ENCODE peak calls at places on chromosomes 7 and 10, in seven cellular contexts. D is H9, I is IMR-90, U is neuronal stem cell, F is H1, X is mesenchymal stem cell, L is trophoblast cell. V is an unnamed sample.

GRCh38 chr7:139494835-139495568 is 11.5 kb upstream of the KLRG2 start:
- DNase-seq in D (no peak), I (no peak), U (no peak), F (no peak), X (no peak), L (no peak), V (no peak)

GRCh38 chr7:150966002-150966401 is 12.1 kb downstream of the KCNH2 start:
- DNase-seq in D (peak), I (no peak), U (no peak), F (no peak), X (peak), L (no peak), V (peak)

GRCh38 chr10:119131512-119132240 is 27.8 kb downstream of the DENND10 start:
- DNase-seq in D (no peak), I (peak), U (no peak), F (no peak), X (peak), L (no peak), V (no peak)

GRCh38 chr7:39746162-39746782 is 122.9 kb downstream of the RALA start:
- DNase-seq in D (peak), I (peak), U (peak), F (peak), X (peak), L (peak), V (peak)

GRCh38 chr7:25840209-25840792 is 311.7 kb upstream of the NFE2L3 start:
- DNase-seq in D (no peak), I (no peak), U (no peak), F (no peak), X (peak), L (no peak), V (no peak)

GRCh38 chr10:63976538-63976937 is 455.3 kb downstream of the REEP3 start:
- DNase-seq in D (peak), I (peak), U (peak), F (peak), X (peak), L (peak), V (peak)

GRCh38 chr7:135337506-135337905 is 103.9 kb downstream of the STRA8 start:
- DNase-seq in D (no peak), I (no peak), U (no peak), F (no peak), X (no peak), L (no peak), V (no peak)

GRCh38 chr10:98481418-98481945 is 34.7 kb upstream of the HPS1 start:
- DNase-seq in D (no peak), I (no peak), U (no peak), F (no peak), X (peak), L (no peak), V (no peak)

GRCh38 chr7:71539615-71540014 is 407.7 kb downstream of the GALNT17 start:
- DNase-seq in D (no peak), I (no peak), U (no peak), F (no peak), X (no peak), L (no peak), V (no peak)

GRCh38 chr7:144820557-144820956 is 15.3 kb downstream of the TPK1 start:
- DNase-seq in D (no peak), I (no peak), U (no peak), F (no peak), X (no peak), L (no peak), V (no peak)

GRCh38 chr7:45347804-45348203 is 190.2 kb downstream of the RAMP3 start:
- DNase-seq in D (no peak), I (peak), U (no peak), F (no peak), X (no peak), L (peak), V (peak)

GRCh38 chr10:124649209-124649608 is 95.0 kb downstream of the FAM53B start:
- DNase-seq in D (no peak), I (no peak), U (no peak), F (no peak), X (peak), L (no peak), V (no peak)

GRCh38 chr7:99244942-99245341 is 27.7 kb upstream of the MYH16 start:
- DNase-seq in D (no peak), I (peak), U (no peak), F (no peak), X (no peak), L (no peak), V (no peak)

GRCh38 chr7:94303736-94304135 is 91.0 kb upstream of the COL1A2 start:
- DNase-seq in D (no peak), I (peak), U (no peak), F (no peak), X (peak), L (no peak), V (no peak)

GRCh38 chr7:97024209-97025129 is at the start of gene DLX5:
- DNase-seq in D (peak), I (peak), U (peak), F (peak), X (no peak), L (peak), V (peak)

GRCh38 chr10:46546591-46547330 is 9.7 kb downstream of the GPRIN2 start:
- DNase-seq in D (peak), I (no peak), U (no peak), F (peak), X (no peak), L (no peak), V (no peak)

GRCh38 chr10:93745411-93746065 is 12.2 kb upstream of the LGI1 start:
- DNase-seq in D (peak), I (no peak), U (peak), F (peak), X (peak), L (no peak), V (peak)

GRCh38 chr7:132783824-132784223 is 207.6 kb upstream of the PLXNA4 start:
- DNase-seq in D (no peak), I (peak), U (no peak), F (peak), X (peak), L (peak), V (peak)

GRCh38 chr7:50795253-50795652 is 12.6 kb upstream of the GRB10 start:
- DNase-seq in D (no peak), I (no peak), U (no peak), F (no peak), X (no peak), L (no peak), V (no peak)

GRCh38 chr10:77351386-77351785 is 286.2 kb downstream of the KCNMA1 start:
- DNase-seq in D (no peak), I (peak), U (no peak), F (no peak), X (peak), L (no peak), V (no peak)

GRCh38 chr10:51063659-51064535 is 10.4 kb upstream of the PRKG1 start:
- DNase-seq in D (no peak), I (peak), U (no peak), F (no peak), X (peak), L (no peak), V (peak)

GRCh38 chr10:49325916-49326783 is 27.2 kb downstream of the C10orf71 start:
- DNase-seq in D (no peak), I (no peak), U (no peak), F (peak), X (no peak), L (no peak), V (no peak)

GRCh38 chr7:91512958-91513357 is 248.7 kb downstream of the FZD1 start:
- DNase-seq in D (no peak), I (no peak), U (no peak), F (no peak), X (peak), L (peak), V (peak)

GRCh38 chr7:20140278-20141058 is 76.7 kb downstream of the MACC1 start:
- DNase-seq in D (no peak), I (no peak), U (no peak), F (no peak), X (no peak), L (no peak), V (no peak)

GRCh38 chr7:75993689-75994387 is 557 bp downstream of the TMEM120A start:
- DNase-seq in D (peak), I (peak), U (peak), F (peak), X (peak), L (peak), V (peak)

GRCh38 chr7:127689194-127689772 is 37.3 kb downstream of the SND1 start:
- DNase-seq in D (no peak), I (no peak), U (no peak), F (no peak), X (no peak), L (no peak), V (no peak)

GRCh38 chr7:137810248-137810647 is 36.5 kb downstream of the DGKI start:
- DNase-seq in D (no peak), I (no peak), U (no peak), F (no peak), X (no peak), L (no peak), V (no peak)

GRCh38 chr10:74153123-74153522 is 2.1 kb downstream of the ADK start:
- DNase-seq in D (no peak), I (peak), U (no peak), F (no peak), X (peak), L (peak), V (peak)

GRCh38 chr7:1579481-1580421 is 9.9 kb upstream of the PSMG3 start:
- DNase-seq in D (peak), I (peak), U (peak), F (peak), X (peak), L (peak), V (peak)

GRCh38 chr10:16653223-16653622 is 131.5 kb upstream of the C1QL3 start:
- DNase-seq in D (no peak), I (no peak), U (no peak), F (no peak), X (no peak), L (no peak), V (no peak)

GRCh38 chr10:24826022-24826421 is 102.3 kb upstream of the ARHGAP21 start:
- DNase-seq in D (no peak), I (peak), U (no peak), F (no peak), X (peak), L (no peak), V (no peak)

GRCh38 chr7:2734761-2735571 is 47.0 kb downstream of the AMZ1 start:
- DNase-seq in D (no peak), I (no peak), U (no peak), F (no peak), X (peak), L (no peak), V (no peak)

GRCh38 chr7:18858232-18858631 is 259.2 kb downstream of the TWIST1 start:
- DNase-seq in D (no peak), I (no peak), U (no peak), F (no peak), X (no peak), L (no peak), V (no peak)

GRCh38 chr7:50474382-50475155 is 24.4 kb upstream of the FIGNL1 start:
- DNase-seq in D (no peak), I (no peak), U (no peak), F (no peak), X (no peak), L (peak), V (no peak)

GRCh38 chr10:130878131-130878530 is 433.4 kb downstream of the TCERG1L start:
- DNase-seq in D (no peak), I (no peak), U (no peak), F (no peak), X (no peak), L (no peak), V (no peak)

GRCh38 chr7:2116903-2117680 is 115.7 kb downstream of the MAD1L1 start:
- DNase-seq in D (no peak), I (peak), U (no peak), F (no peak), X (no peak), L (no peak), V (no peak)

GRCh38 chr7:92763636-92764423 is 72.5 kb downstream of the CDK6 start:
- DNase-seq in D (peak), I (peak), U (no peak), F (peak), X (peak), L (peak), V (peak)

DNA sequence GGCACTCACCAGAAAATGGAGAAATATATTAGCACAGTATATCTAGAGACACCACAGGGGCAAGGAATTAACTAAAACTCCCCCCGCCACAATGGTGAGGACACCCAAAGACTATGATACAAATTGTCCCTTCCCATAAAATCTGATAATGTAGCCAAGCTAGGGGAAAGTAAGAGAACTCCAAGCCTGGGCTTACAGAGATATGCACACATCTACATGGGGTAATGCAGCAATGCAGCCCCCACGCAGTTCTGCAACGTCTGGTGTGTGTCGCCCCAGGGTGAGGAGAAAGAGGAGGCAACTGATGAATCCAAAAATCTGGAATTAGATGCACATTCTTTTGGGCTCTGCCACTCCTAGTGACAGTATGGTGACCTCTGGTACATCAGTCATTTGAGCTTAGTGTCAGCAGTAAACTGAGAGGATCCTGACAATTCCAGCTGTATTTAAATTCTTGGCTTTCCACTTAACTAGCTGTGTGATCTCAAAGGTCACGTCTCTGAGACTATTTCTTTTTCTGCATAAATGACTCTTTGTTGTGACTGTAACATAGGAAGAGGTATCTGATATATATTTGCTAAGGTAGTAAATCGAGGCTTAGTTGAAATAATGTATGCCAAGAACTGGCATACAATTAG is 51.6 kb downstream of the PIP4K2A start:
- DNase-seq in D (no peak), I (no peak), U (no peak), F (no peak), X (no peak), L (no peak), V (no peak)
- H3K23ac ChIP-seq in D (no peak), I (no peak), U (no peak), F (no peak), X (no peak), L (no peak), V (no peak)

GRCh38 chr10:14904864-14905263 is 26.2 kb downstream of the SUV39H2 start:
- DNase-seq in D (no peak), I (no peak), U (no peak), F (no peak), X (no peak), L (no peak), V (no peak)

GRCh38 chr10:14906765-14907164 is 28.1 kb downstream of the SUV39H2 start:
- DNase-seq in D (no peak), I (no peak), U (no peak), F (no peak), X (no peak), L (no peak), V (no peak)

GRCh38 chr10:14909101-14909500 is 30.4 kb downstream of the SUV39H2 start:
- DNase-seq in D (no peak), I (no peak), U (no peak), F (no peak), X (no peak), L (no peak), V (no peak)

GRCh38 chr10:14905890-14906289 is 27.2 kb downstream of the SUV39H2 start:
- DNase-seq in D (no peak), I (no peak), U (no peak), F (no peak), X (no peak), L (no peak), V (no peak)

DNA sequence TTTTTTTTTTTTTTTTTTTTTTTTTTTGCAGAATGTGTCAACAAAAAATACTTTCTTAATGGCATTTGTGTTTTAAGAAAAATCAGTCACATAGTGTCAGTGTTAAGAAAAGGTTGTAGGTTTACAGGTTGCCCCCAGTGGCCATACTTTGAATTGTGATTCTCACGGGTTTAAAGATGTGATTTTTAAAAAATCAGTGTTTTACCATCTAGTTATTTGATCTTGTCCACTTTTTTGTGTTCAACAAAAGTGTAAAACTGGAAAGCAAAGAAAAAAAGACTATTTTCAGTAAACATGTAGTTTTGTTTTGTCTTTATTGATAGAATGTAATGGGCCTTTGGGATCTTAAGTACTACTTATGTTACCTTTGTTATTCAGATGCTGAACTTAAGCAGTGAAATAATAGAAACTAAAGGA is 25.7 kb downstream of the SUV39H2 start:
- DNase-seq in D (no peak), I (peak), U (no peak), F (no peak), X (peak), L (peak), V (peak)
- H4K8ac ChIP-seq in D (no peak), I (no peak), U (no peak), F (no peak), X (no peak), L (no peak), V (no peak)

DNA sequence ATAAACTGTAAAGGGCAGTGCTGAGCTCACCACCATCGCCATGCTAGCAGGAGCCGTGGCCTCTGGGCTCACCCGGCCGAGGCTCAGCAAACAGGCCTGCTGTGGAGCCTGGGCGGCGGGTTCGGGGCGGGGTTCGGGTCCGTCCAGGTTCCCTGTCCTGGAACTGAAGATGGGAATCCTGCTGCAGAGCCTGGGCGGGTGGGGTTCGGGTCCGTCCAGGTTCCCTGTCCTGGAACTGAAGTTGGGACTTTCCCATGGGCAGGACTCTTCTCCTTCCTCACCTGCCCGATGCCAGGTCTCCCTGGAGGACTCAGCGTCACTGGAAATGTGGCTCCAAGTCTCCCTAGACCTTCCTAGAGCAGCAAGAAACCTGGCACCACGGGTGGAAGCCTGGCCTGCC is 36.6 kb downstream of the EN2 start:
- DNase-seq in D (no peak), I (no peak), U (no peak), F (no peak), X (no peak), L (no peak), V (no peak)
- H3K18ac ChIP-seq in D (no peak), I (no peak), U (no peak), F (no peak), X (no peak), L (no peak), V (no peak)

DNA sequence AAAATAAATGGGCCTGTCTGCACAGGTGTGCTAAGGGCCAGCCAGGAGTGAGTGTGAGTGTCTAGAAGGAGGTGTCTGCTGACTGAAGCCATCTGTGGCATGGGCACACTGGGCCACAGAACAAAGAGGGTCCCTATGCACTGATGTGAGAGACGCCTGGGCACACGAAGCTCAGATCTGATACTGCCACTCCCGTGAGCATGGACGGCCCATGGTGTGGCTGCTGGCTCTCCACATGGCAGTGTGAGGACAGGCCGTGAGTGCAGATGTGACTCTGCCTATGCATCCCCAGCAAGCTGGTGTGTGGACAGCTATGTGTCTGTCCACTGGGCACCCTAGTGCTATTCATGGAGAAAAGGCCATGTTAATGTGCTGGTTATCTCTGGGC is 12.8 kb upstream of the MYL7 start:
- DNase-seq in D (no peak), I (no peak), U (no peak), F (no peak), X (no peak), L (no peak), V (no peak)
- H3K23ac ChIP-seq in D (no peak), I (no peak), U (peak), F (no peak), X (no peak), L (no peak), V (no peak)

V was measured in mesendoderm.